ENCODE peak calls at places on chromosomes 11 and 22, in five cellular contexts. I is thoracic aorta, J is left ventricle myocardium inferior, M is heart left ventricle, C is body of pancreas. Q is an unnamed sample. For H3K27me3, H3K36me3 and H3K4me1, the result is how much of the 10 kb centered on the place peaks cover.

GRCh38 chr22:17896552-17896951 is 122.3 kb upstream of the BID start:
- DNase-seq in I (no peak), J (peak), M (peak), C (peak), Q (no peak)

GRCh38 chr11:84780689-84781293 is 846.4 kb downstream of the DLG2 start:
- DNase-seq in I (no peak), J (no peak), M (no peak), C (no peak), Q (peak)

GRCh38 chr22:46798041-46798365 is 35.6 kb downstream of the TBC1D22A start:
- DNase-seq in I (no peak), J (no peak), M (no peak), C (no peak), Q (no peak)

GRCh38 chr11:62399172-62399867 is 19.5 kb upstream of the SCGB1A1 start:
- DNase-seq in I (no peak), J (no peak), M (no peak), C (no peak), Q (no peak)

GRCh38 chr11:20112291-20113146 is 47.8 kb downstream of the DBX1 start:
- DNase-seq in I (peak), J (peak), M (peak), C (peak), Q (peak)

GRCh38 chr11:128814856-128815705 is 52.0 kb downstream of the KCNJ1 start:
- DNase-seq in I (no peak), J (peak), M (peak), C (peak), Q (no peak)

GRCh38 chr22:39725351-39726035 is 154.9 kb downstream of the CACNA1I start:
- DNase-seq in I (no peak), J (no peak), M (no peak), C (no peak), Q (no peak)

GRCh38 chr11:128695539-128696221 is 1.8 kb downstream of the FLI1 start:
- DNase-seq in I (no peak), J (no peak), M (no peak), C (peak), Q (peak)

GRCh38 chr11:4606231-4607015 is 1.6 kb downstream of the TRIM68 start:
- DNase-seq in I (no peak), J (no peak), M (no peak), C (peak), Q (peak)

GRCh38 chr22:49040111-49040510 is 787.6 kb downstream of the BRD1 start:
- DNase-seq in I (no peak), J (no peak), M (no peak), C (no peak), Q (no peak)

GRCh38 chr11:134468796-134469195 is 56.8 kb upstream of the B3GAT1 start:
- DNase-seq in I (no peak), J (no peak), M (no peak), C (no peak), Q (no peak)

GRCh38 chr11:134466035-134466908 is 54.2 kb upstream of the B3GAT1 start:
- DNase-seq in I (no peak), J (no peak), M (no peak), C (no peak), Q (peak)

GRCh38 chr11:134464981-134465730 is 53.1 kb upstream of the B3GAT1 start:
- DNase-seq in I (no peak), J (no peak), M (no peak), C (no peak), Q (no peak)

GRCh38 chr11:134468081-134468668 is 56.1 kb upstream of the B3GAT1 start:
- DNase-seq in I (no peak), J (no peak), M (no peak), C (no peak), Q (peak)

DNA sequence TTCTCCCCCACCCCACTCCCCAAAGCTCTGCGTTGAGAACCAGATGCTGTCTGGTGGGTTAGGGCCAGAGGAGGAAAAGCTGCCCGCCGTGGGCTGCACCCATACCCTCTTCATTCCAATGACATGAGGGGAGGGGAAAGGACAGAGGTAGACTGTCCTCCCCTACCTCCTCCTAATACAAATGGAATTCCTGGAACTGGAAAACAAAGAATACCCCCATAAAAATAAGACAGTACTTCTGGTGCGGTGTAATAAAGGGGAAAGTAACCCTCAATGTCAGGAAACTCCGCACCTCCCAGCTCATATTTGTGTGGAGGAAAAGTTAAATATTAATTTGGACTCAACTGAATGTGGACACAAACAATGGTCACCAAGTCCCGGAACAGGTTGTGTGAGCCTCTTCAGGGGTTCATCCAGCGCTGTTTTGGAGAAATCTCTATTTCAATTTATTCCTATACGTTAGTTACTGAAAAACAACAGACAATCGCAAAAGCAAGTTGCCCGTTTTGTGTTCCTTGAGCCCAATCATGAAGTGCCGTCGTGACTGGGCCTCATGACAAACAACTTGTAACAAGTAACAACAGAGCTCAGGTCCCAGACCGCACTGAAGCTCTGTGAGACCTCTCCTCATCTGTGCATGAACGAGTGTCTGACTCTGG is 55.0 kb upstream of the B3GAT1 start:
- DNase-seq in I (no peak), J (no peak), M (no peak), C (no peak), Q (peak)
- H3K27me3 ChIP-seq in I (under half), J (half or more), M (half or more), C (under half), Q (under half)

GRCh38 chr11:563812-564578 is 3.2 kb downstream of the RASSF7 start:
- DNase-seq in I (no peak), J (no peak), M (no peak), C (no peak), Q (no peak)
- H3K36me3 ChIP-seq in I (under half), J (under half), M (under half), C (under half), Q (under half)

GRCh38 chr11:102422817-102423725 is 29.5 kb downstream of the TMEM123 start:
- DNase-seq in I (no peak), J (no peak), M (no peak), C (no peak), Q (no peak)
- H3K4me1 ChIP-seq in I (under half), J (under half), M (under half), C (under half), Q (under half)

GRCh38 chr22:19731361-19731725 is 8.0 kb downstream of the GP1BB start:
- DNase-seq in I (no peak), J (no peak), M (no peak), C (no peak), Q (no peak)

GRCh38 chr22:19730141-19730661 is 6.9 kb downstream of the GP1BB start:
- DNase-seq in I (no peak), J (no peak), M (no peak), C (no peak), Q (no peak)

GRCh38 chr22:19731736-19732135 is 8.4 kb downstream of the GP1BB start:
- DNase-seq in I (no peak), J (no peak), M (no peak), C (no peak), Q (no peak)

GRCh38 chr22:19729507-19729906 is 6.2 kb downstream of the GP1BB start:
- DNase-seq in I (no peak), J (no peak), M (no peak), C (no peak), Q (no peak)

DNA sequence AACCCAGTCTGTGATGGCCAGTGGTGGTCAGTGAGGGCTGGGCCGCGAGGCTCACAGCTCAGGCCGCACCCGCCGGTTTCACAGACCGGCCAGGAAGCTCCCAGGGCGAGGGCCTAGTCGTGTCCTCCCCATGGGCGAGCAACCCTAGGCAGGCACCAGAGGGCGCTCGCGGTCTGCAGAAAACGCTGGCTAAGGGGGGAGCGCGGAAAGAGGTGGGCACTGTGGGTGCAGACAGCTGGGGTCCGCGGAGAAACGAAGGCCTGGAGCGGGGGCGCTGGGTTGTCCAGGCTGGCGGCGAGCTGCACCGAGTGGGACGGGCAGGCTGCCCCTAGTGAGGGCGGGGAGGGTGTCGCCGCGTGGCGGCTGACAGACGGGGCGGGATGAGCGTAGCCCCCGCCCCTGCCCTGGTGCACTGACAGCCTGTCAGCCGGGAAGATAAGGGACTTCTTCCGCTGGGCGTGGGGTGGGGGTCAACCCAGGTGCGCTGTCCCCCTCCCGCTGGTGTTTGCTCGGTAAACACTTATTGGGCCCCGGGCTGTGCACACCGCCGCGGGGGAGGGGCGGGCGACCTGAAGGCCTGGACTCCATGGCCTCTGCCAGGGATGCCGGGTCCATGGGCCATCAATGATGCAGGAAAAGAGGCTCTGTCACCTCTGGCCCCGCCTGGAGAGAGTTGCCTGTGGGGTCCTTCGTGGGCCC is 7.5 kb downstream of the GP1BB start:
- DNase-seq in I (peak), J (peak), M (peak), C (peak), Q (peak)
- H3K27me3 ChIP-seq in I (under half), J (under half), M (under half), C (under half), Q (under half)